ENCODE peak calls at places on chromosome 14, in eight cellular contexts. One of them, this sample, is unnamed.
A peak's percentile ranks its signal among the peaks of the same experiment; 100 is the strongest.

GRCh38 chr14:76774471-76775158 is 13.3 kb downstream of the VASH1 start:
- DNase-seq in AG09319: no peak
- DNase-seq in EL: no peak
- DNase-seq in dermis microvascular lymphatic vessel endothelial cell: no peak
- DNase-seq in mucosa of gallbladder: no peak
- DNase-seq in cardiac fibroblast: no peak
- DNase-seq in GM20000: no peak
- DNase-seq in H7: peak; percentile 28
- DNase-seq in this sample: no peak

GRCh38 chr14:100764716-100765115 is 38.0 kb downstream of the DLK1 start:
- DNase-seq in H7: peak; percentile 64
- DNase-seq in cardiac fibroblast: no peak
- DNase-seq in mucosa of gallbladder: no peak
- DNase-seq in AG09319: no peak
- DNase-seq in EL: no peak
- DNase-seq in GM20000: no peak
- DNase-seq in dermis microvascular lymphatic vessel endothelial cell: no peak
- DNase-seq in this sample: no peak

GRCh38 chr14:80426686-80427085 is 215.4 kb upstream of the DIO2 start:
- DNase-seq in GM20000: no peak
- DNase-seq in EL: peak; percentile 56
- DNase-seq in dermis microvascular lymphatic vessel endothelial cell: no peak
- DNase-seq in AG09319: no peak
- DNase-seq in mucosa of gallbladder: no peak
- DNase-seq in H7: no peak
- DNase-seq in cardiac fibroblast: peak; percentile 81
- DNase-seq in this sample: no peak

GRCh38 chr14:94362614-94363133 is 25.7 kb downstream of the SERPINA1 start:
- DNase-seq in EL: no peak
- DNase-seq in AG09319: no peak
- DNase-seq in dermis microvascular lymphatic vessel endothelial cell: no peak
- DNase-seq in GM20000: no peak
- DNase-seq in cardiac fibroblast: no peak
- DNase-seq in H7: no peak
- DNase-seq in mucosa of gallbladder: no peak
- DNase-seq in this sample: no peak

GRCh38 chr14:99774526-99775307 is 18.5 kb upstream of the EML1 start:
- DNase-seq in mucosa of gallbladder: peak; percentile 62
- DNase-seq in EL: peak; percentile 58
- DNase-seq in AG09319: no peak
- DNase-seq in cardiac fibroblast: peak; percentile 60
- DNase-seq in dermis microvascular lymphatic vessel endothelial cell: no peak
- DNase-seq in H7: peak; percentile 50
- DNase-seq in GM20000: no peak
- DNase-seq in this sample: no peak

GRCh38 chr14:100081997-100082625 is 16.9 kb downstream of the EVL start:
- DNase-seq in cardiac fibroblast: no peak
- DNase-seq in AG09319: no peak
- DNase-seq in H7: no peak
- DNase-seq in GM20000: no peak
- DNase-seq in dermis microvascular lymphatic vessel endothelial cell: no peak
- DNase-seq in EL: no peak
- DNase-seq in mucosa of gallbladder: no peak
- DNase-seq in this sample: no peak

GRCh38 chr14:23056956-23057756 is at the start of gene CDH24:
- DNase-seq in dermis microvascular lymphatic vessel endothelial cell: no peak
- DNase-seq in EL: peak; percentile 81
- DNase-seq in cardiac fibroblast: peak; percentile 50
- DNase-seq in mucosa of gallbladder: peak; percentile 74
- DNase-seq in H7: peak; percentile 96
- DNase-seq in GM20000: peak; percentile 95
- DNase-seq in AG09319: no peak
- DNase-seq in this sample: peak; percentile 66

GRCh38 chr14:101849125-101849524 is 87.6 kb downstream of the PPP2R5C start:
- DNase-seq in cardiac fibroblast: no peak
- DNase-seq in mucosa of gallbladder: no peak
- DNase-seq in EL: no peak
- DNase-seq in GM20000: peak; percentile 42
- DNase-seq in H7: no peak
- DNase-seq in AG09319: no peak
- DNase-seq in dermis microvascular lymphatic vessel endothelial cell: no peak
- DNase-seq in this sample: no peak

GRCh38 chr14:63388766-63389431 is 70.2 kb upstream of the GPHB5 start:
- DNase-seq in H7: peak; percentile 48
- DNase-seq in cardiac fibroblast: peak; percentile 73
- DNase-seq in AG09319: peak; percentile 31
- DNase-seq in GM20000: peak; percentile 43
- DNase-seq in EL: peak; percentile 53
- DNase-seq in mucosa of gallbladder: peak; percentile 49
- DNase-seq in dermis microvascular lymphatic vessel endothelial cell: peak; percentile 63
- DNase-seq in this sample: peak; percentile 58

GRCh38 chr14:104885031-104885972 is 20.2 kb downstream of the CEP170B start:
- DNase-seq in AG09319: no peak
- DNase-seq in H7: peak; percentile 73
- DNase-seq in dermis microvascular lymphatic vessel endothelial cell: no peak
- DNase-seq in cardiac fibroblast: no peak
- DNase-seq in EL: no peak
- DNase-seq in mucosa of gallbladder: no peak
- DNase-seq in GM20000: no peak
- DNase-seq in this sample: no peak

GRCh38 chr14:20904393-20905029 is 13.3 kb downstream of the RNASE3 start:
- DNase-seq in cardiac fibroblast: no peak
- DNase-seq in mucosa of gallbladder: no peak
- DNase-seq in AG09319: no peak
- DNase-seq in EL: no peak
- DNase-seq in dermis microvascular lymphatic vessel endothelial cell: no peak
- DNase-seq in H7: peak; percentile 32
- DNase-seq in GM20000: no peak
- DNase-seq in this sample: no peak

GRCh38 chr14:21558703-21559063 is 21.2 kb downstream of the OR10G3 start:
- DNase-seq in dermis microvascular lymphatic vessel endothelial cell: no peak
- DNase-seq in H7: no peak
- DNase-seq in EL: no peak
- DNase-seq in AG09319: no peak
- DNase-seq in GM20000: no peak
- DNase-seq in mucosa of gallbladder: no peak
- DNase-seq in cardiac fibroblast: no peak
- DNase-seq in this sample: no peak